ENCODE peak calls at places on chromosome 12, in seven cellular contexts. P is left lung; O is NCI-H2081; K is stimulated activated CD4-positive, alpha-beta T cell treated with anti-CD3 and anti-CD28 coated beads, Interleukin-12 subunit alpha, Interleukin-12 subunit beta, amount 100 ng/mL, for 4 hours; F is astrocyte of the spinal cord; Z is A549; L is fibroblast of pulmonary artery. D is an unnamed sample.

GRCh38 chr12:131260251-131260905 is 306.7 kb downstream of the ADGRD1 start:
- DNase-seq in F (no peak), Z (no peak), O (no peak), K (no peak), P (no peak), L (no peak), D (no peak)

GRCh38 chr12:116299548-116300150 is 22.2 kb upstream of the MED13L start:
- DNase-seq in F (peak; percentile 47), L (no peak), K (no peak), O (no peak), P (peak; percentile 47), Z (no peak), D (no peak)

GRCh38 chr12:23039834-23040233 is 414.9 kb downstream of the ETNK1 start:
- DNase-seq in P (no peak), O (no peak), F (peak; percentile 18), Z (no peak), K (no peak), L (no peak), D (no peak)

GRCh38 chr12:107178776-107179175 is 85.4 kb upstream of the CRY1 start:
- DNase-seq in P (no peak), K (no peak), F (no peak), L (no peak), O (no peak), Z (no peak), D (no peak)

GRCh38 chr12:65368071-65368470 is 89.6 kb downstream of the MSRB3 start:
- DNase-seq in L (no peak), K (no peak), O (no peak), Z (no peak), F (no peak), P (no peak), D (no peak)

GRCh38 chr12:51621155-51621922 is 30.3 kb downstream of the SCN8A start:
- DNase-seq in L (peak; percentile 65), O (no peak), P (no peak), F (no peak), Z (no peak), K (no peak), D (no peak)

GRCh38 chr12:12301122-12301521 is 34.3 kb upstream of the LRP6 start:
- DNase-seq in P (no peak), F (no peak), K (no peak), L (no peak), O (no peak), Z (no peak), D (no peak)

GRCh38 chr12:83827860-83828259 is 1084.7 kb downstream of the SLC6A15 start:
- DNase-seq in K (no peak), F (no peak), L (no peak), Z (peak; percentile 10), P (no peak), O (no peak), D (peak; percentile 34)

GRCh38 chr12:118922405-118922804 is 58.9 kb upstream of the SRRM4 start:
- DNase-seq in Z (no peak), O (no peak), K (no peak), P (no peak), F (no peak), L (no peak), D (peak; percentile 30)

GRCh38 chr12:100142851-100143559 is at the start of gene BLTP3B:
- DNase-seq in Z (peak; percentile 86), F (peak; percentile 76), K (peak; percentile 96), P (peak; percentile 93), L (peak; percentile 75), O (peak; percentile 89), D (peak; percentile 96)

GRCh38 chr12:69108024-69108423 is 131.3 kb upstream of the CPSF6 start:
- DNase-seq in P (no peak), Z (peak; percentile 17), F (peak; percentile 67), L (peak; percentile 38), O (no peak), K (no peak), D (no peak)

GRCh38 chr12:12665194-12665593 is 30.8 kb downstream of the GPR19 start:
- DNase-seq in F (no peak), L (no peak), Z (no peak), P (no peak), O (no peak), K (no peak), D (no peak)

GRCh38 chr12:25347716-25348261 is 97.1 kb upstream of the KRAS start:
- DNase-seq in O (no peak), P (no peak), K (no peak), F (no peak), Z (peak; percentile 75), L (peak; percentile 11), D (peak; percentile 31)

GRCh38 chr12:39296496-39296895 is 146.4 kb downstream of the KIF21A start:
- DNase-seq in P (no peak), O (no peak), Z (no peak), F (no peak), K (no peak), L (no peak), D (no peak)

GRCh38 chr12:84507914-84508313 is 404.7 kb downstream of the SLC6A15 start:
- DNase-seq in K (no peak), Z (no peak), F (peak; percentile 3), L (no peak), O (no peak), P (no peak), D (no peak)

GRCh38 chr12:124651508-124652273 is 84.3 kb upstream of the NCOR2 start:
- DNase-seq in F (no peak), P (no peak), Z (no peak), O (no peak), L (no peak), K (no peak), D (no peak)

D was measured in NB4.